ENCODE peak calls at places on chromosomes 7 and 10, in five cellular contexts. One of them, this sample, is unnamed. For H3K4me1, the result is how much of the 10 kb centered on the place peaks cover.

GRCh38 chr7:42914009-42914725 is 2.3 kb upstream of the C7orf25 start:
- DNase-seq in HCT116: no peak
- DNase-seq in fibroblast of lung: peak
- DNase-seq in K562: no peak
- DNase-seq in DND-41: no peak
- DNase-seq in this sample: no peak

GRCh38 chr7:13276977-13277376 is 589.5 kb downstream of the ARL4A start:
- DNase-seq in fibroblast of lung: no peak
- DNase-seq in K562: no peak
- DNase-seq in DND-41: no peak
- DNase-seq in HCT116: peak
- DNase-seq in this sample: no peak

GRCh38 chr10:79502561-79503309 is 9.6 kb upstream of the EIF5AL1 start:
- DNase-seq in HCT116: no peak
- DNase-seq in K562: peak
- DNase-seq in DND-41: no peak
- DNase-seq in fibroblast of lung: no peak
- DNase-seq in this sample: peak

GRCh38 chr7:151599401-151600227 is 79.9 kb upstream of the RHEB start:
- DNase-seq in fibroblast of lung: peak
- DNase-seq in HCT116: peak
- DNase-seq in DND-41: no peak
- DNase-seq in K562: no peak
- DNase-seq in this sample: peak

GRCh38 chr10:101655581-101655980 is 39.4 kb downstream of the FBXW4 start:
- DNase-seq in fibroblast of lung: peak
- DNase-seq in DND-41: no peak
- DNase-seq in K562: no peak
- DNase-seq in HCT116: no peak
- DNase-seq in this sample: no peak

GRCh38 chr10:131692176-131692575 is 208.6 kb upstream of the PPP2R2D start:
- DNase-seq in DND-41: no peak
- DNase-seq in fibroblast of lung: no peak
- DNase-seq in HCT116: no peak
- DNase-seq in K562: no peak
- DNase-seq in this sample: no peak

GRCh38 chr10:14378387-14378960 is 47.8 kb upstream of the FRMD4A start:
- DNase-seq in fibroblast of lung: no peak
- DNase-seq in K562: no peak
- DNase-seq in DND-41: no peak
- DNase-seq in HCT116: no peak
- DNase-seq in this sample: no peak

GRCh38 chr10:116767235-116767634 is 24.9 kb upstream of the HSPA12A start:
- DNase-seq in HCT116: no peak
- DNase-seq in DND-41: no peak
- DNase-seq in K562: no peak
- DNase-seq in fibroblast of lung: peak
- DNase-seq in this sample: no peak

GRCh38 chr10:123573236-123574147 is 92.7 kb upstream of the GPR26 start:
- DNase-seq in K562: peak
- DNase-seq in fibroblast of lung: no peak
- DNase-seq in DND-41: peak
- DNase-seq in HCT116: peak
- DNase-seq in this sample: peak

GRCh38 chr7:100130608-100131453 is 4.1 kb downstream of the MBLAC1 start:
- DNase-seq in DND-41: peak
- DNase-seq in fibroblast of lung: peak
- DNase-seq in K562: peak
- DNase-seq in HCT116: no peak
- DNase-seq in this sample: no peak

GRCh38 chr7:16668049-16668858 is 22.3 kb downstream of the BZW2 start:
- DNase-seq in DND-41: no peak
- DNase-seq in HCT116: peak
- DNase-seq in fibroblast of lung: peak
- DNase-seq in K562: no peak
- DNase-seq in this sample: peak

GRCh38 chr7:47709451-47709850 is 127.5 kb upstream of the TNS3 start:
- DNase-seq in fibroblast of lung: no peak
- DNase-seq in K562: no peak
- DNase-seq in HCT116: no peak
- DNase-seq in DND-41: no peak
- DNase-seq in this sample: no peak

GRCh38 chr7:2010551-2011265 is 222.0 kb downstream of the MAD1L1 start:
- DNase-seq in fibroblast of lung: no peak
- DNase-seq in HCT116: no peak
- DNase-seq in K562: no peak
- DNase-seq in DND-41: no peak
- DNase-seq in this sample: no peak

GRCh38 chr10:121032460-121032859 is 181.3 kb downstream of the WDR11 start:
- DNase-seq in K562: no peak
- DNase-seq in DND-41: no peak
- DNase-seq in fibroblast of lung: no peak
- DNase-seq in HCT116: no peak
- DNase-seq in this sample: no peak

GRCh38 chr7:17516768-17517167 is 218.3 kb downstream of the AHR start:
- DNase-seq in K562: no peak
- DNase-seq in fibroblast of lung: peak
- DNase-seq in HCT116: no peak
- DNase-seq in DND-41: no peak
- DNase-seq in this sample: no peak

GRCh38 chr7:2872296-2872874 is 28.3 kb upstream of the GNA12 start:
- DNase-seq in fibroblast of lung: no peak
- DNase-seq in HCT116: no peak
- DNase-seq in DND-41: no peak
- DNase-seq in K562: no peak
- DNase-seq in this sample: no peak

GRCh38 chr10:62356447-62356846 is 17.7 kb upstream of the ZNF365 start:
- DNase-seq in fibroblast of lung: no peak
- DNase-seq in K562: no peak
- DNase-seq in DND-41: no peak
- DNase-seq in HCT116: no peak
- DNase-seq in this sample: no peak

GRCh38 chr10:43461950-43462349 is 25.0 kb downstream of the ZNF487 start:
- DNase-seq in DND-41: peak
- DNase-seq in K562: peak
- DNase-seq in fibroblast of lung: peak
- DNase-seq in HCT116: peak
- DNase-seq in this sample: peak

GRCh38 chr7:94395141-94396041 is 696 bp downstream of the COL1A2 start:
- DNase-seq in HCT116: peak
- DNase-seq in DND-41: peak
- DNase-seq in K562: peak
- DNase-seq in fibroblast of lung: peak
- DNase-seq in this sample: peak

GRCh38 chr7:92916751-92917369 is 80.5 kb upstream of the CDK6 start:
- DNase-seq in HCT116: peak
- DNase-seq in fibroblast of lung: peak
- DNase-seq in K562: no peak
- DNase-seq in DND-41: no peak
- DNase-seq in this sample: peak

GRCh38 chr7:47786557-47787248 is 161.6 kb downstream of the PKD1L1 start:
- DNase-seq in DND-41: no peak
- DNase-seq in HCT116: peak
- DNase-seq in fibroblast of lung: peak
- DNase-seq in K562: no peak
- DNase-seq in this sample: peak

GRCh38 chr7:118949031-118949430 is 724.5 kb downstream of the ANKRD7 start:
- DNase-seq in DND-41: no peak
- DNase-seq in HCT116: no peak
- DNase-seq in K562: no peak
- DNase-seq in fibroblast of lung: peak
- DNase-seq in this sample: peak

GRCh38 chr10:48905311-48905710 is 34.3 kb downstream of the LRRC18 start:
- DNase-seq in DND-41: no peak
- DNase-seq in K562: no peak
- DNase-seq in HCT116: no peak
- DNase-seq in fibroblast of lung: no peak
- DNase-seq in this sample: no peak

GRCh38 chr7:6476596-6477374 is 29.0 kb upstream of the DAGLB start:
- DNase-seq in fibroblast of lung: no peak
- DNase-seq in K562: no peak
- DNase-seq in HCT116: no peak
- DNase-seq in DND-41: no peak
- DNase-seq in this sample: no peak

GRCh38 chr7:155198901-155199845 is 98.5 kb upstream of the INSIG1 start:
- DNase-seq in HCT116: no peak
- DNase-seq in fibroblast of lung: peak
- DNase-seq in K562: no peak
- DNase-seq in DND-41: no peak
- DNase-seq in this sample: peak

GRCh38 chr10:30384791-30385201 is 35.7 kb upstream of the MTPAP start:
- DNase-seq in fibroblast of lung: peak
- DNase-seq in DND-41: peak
- DNase-seq in K562: no peak
- DNase-seq in HCT116: peak
- DNase-seq in this sample: peak

GRCh38 chr7:42692609-42693008 is 219.3 kb downstream of the C7orf25 start:
- DNase-seq in HCT116: no peak
- DNase-seq in fibroblast of lung: peak
- DNase-seq in K562: no peak
- DNase-seq in DND-41: no peak
- DNase-seq in this sample: no peak

GRCh38 chr7:134414109-134414508 is 44.8 kb downstream of the AKR1B1 start:
- DNase-seq in K562: no peak
- DNase-seq in fibroblast of lung: no peak
- DNase-seq in HCT116: no peak
- DNase-seq in DND-41: no peak
- DNase-seq in this sample: no peak

DNA sequence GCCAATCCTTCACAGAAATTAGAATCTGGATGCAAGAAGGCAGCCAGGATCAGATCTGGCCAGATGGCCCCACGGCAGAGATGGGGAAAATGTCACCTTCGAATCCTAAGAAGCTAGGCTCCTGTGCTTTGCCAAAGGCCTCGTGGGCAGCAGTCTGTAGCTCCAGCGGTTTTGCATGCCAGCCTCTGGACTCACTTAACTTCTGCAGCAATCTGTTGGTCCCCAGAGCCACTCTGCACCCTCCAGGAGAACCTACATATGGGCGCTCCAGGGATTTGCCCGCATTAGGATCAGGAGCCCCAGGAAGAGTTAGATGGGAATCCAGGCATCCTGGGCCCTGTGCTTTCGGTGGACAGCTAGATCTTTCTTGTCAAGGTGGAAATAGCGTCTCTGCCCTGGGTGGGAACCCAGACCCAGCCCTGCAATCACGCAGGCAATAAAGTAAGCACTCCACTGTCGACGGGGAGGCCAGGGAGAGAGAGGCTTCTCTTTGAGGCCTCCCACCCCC is 10.1 kb upstream of the HOXA13 start:
- DNase-seq in DND-41: no peak
- DNase-seq in fibroblast of lung: no peak
- DNase-seq in HCT116: no peak
- DNase-seq in K562: no peak
- DNase-seq in this sample: no peak
- TF ChIP-seq EZH2 in DND-41: no peak
- TF ChIP-seq EZH2 in fibroblast of lung: no peak
- TF ChIP-seq EZH2 in HCT116: no peak
- TF ChIP-seq EZH2 in K562: no peak
- TF ChIP-seq EZH2 in this sample: no peak

GRCh38 chr10:33675235-33675634 is 340.8 kb upstream of the NRP1 start:
- DNase-seq in DND-41: no peak
- DNase-seq in K562: no peak
- DNase-seq in fibroblast of lung: no peak
- DNase-seq in HCT116: no peak
- DNase-seq in this sample: no peak
- H3K4me1 ChIP-seq in DND-41: under half
- H3K4me1 ChIP-seq in K562: under half
- H3K4me1 ChIP-seq in fibroblast of lung: under half
- H3K4me1 ChIP-seq in HCT116: under half
- H3K4me1 ChIP-seq in this sample: under half

GRCh38 chr10:21993360-21994001 is 10.0 kb downstream of the DNAJC1 start:
- DNase-seq in DND-41: no peak
- DNase-seq in fibroblast of lung: no peak
- DNase-seq in HCT116: peak
- DNase-seq in K562: no peak
- DNase-seq in this sample: peak
- H3K4me2 ChIP-seq in DND-41: no peak
- H3K4me2 ChIP-seq in fibroblast of lung: no peak
- H3K4me2 ChIP-seq in HCT116: no peak
- H3K4me2 ChIP-seq in K562: no peak
- H3K4me2 ChIP-seq in this sample: no peak

DNA sequence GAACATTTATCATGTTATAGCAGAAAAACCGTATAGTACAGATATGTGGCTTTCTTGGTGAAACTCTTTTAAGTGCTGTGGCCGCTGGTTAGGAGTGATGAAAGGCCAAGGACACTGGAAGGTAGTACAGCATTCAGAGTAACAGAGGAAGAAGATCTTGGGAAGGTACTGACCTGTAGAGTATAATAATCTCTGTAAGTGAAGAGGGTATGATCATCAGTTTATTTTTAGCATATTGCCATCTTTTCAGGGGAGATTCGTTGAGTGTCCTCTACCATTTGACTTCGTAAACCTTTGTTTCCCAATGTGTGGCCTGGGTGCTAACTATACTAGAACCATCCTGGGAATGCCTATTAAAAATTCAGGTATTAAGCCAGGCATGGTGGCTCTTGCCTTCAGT is 44.6 kb downstream of the WAC start:
- DNase-seq in fibroblast of lung: no peak
- DNase-seq in DND-41: no peak
- DNase-seq in HCT116: no peak
- DNase-seq in K562: no peak
- DNase-seq in this sample: no peak
- TF ChIP-seq EZH2 in fibroblast of lung: no peak
- TF ChIP-seq EZH2 in DND-41: no peak
- TF ChIP-seq EZH2 in HCT116: no peak
- TF ChIP-seq EZH2 in K562: no peak
- TF ChIP-seq EZH2 in this sample: no peak

DNA sequence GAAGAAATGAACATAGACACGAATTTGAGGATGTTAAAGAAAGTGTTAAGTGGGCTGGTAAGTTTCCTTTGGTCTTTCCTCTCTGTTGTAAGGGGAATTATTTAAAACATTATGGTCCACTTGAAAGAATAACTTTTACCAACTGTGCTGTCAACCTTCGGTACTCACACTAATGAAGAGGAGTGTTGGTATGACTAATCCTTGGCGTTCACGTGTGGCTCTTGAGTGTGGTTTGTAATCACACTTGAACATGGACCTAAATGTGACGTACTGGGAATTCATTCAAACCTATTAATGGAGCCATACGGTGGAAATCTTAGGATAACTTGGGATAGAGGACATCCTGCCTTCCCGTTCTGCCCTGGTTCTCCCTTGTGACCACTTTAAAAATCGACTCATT is 41.3 kb downstream of the TBXAS1 start:
- DNase-seq in DND-41: no peak
- DNase-seq in fibroblast of lung: peak
- DNase-seq in HCT116: no peak
- DNase-seq in K562: no peak
- DNase-seq in this sample: no peak
- H3K4me1 ChIP-seq in DND-41: under half
- H3K4me1 ChIP-seq in fibroblast of lung: under half
- H3K4me1 ChIP-seq in HCT116: under half
- H3K4me1 ChIP-seq in K562: under half
- H3K4me1 ChIP-seq in this sample: under half

This sample was measured in mammary epithelial cell.